ENCODE peak calls at places on chromosomes 5 and 9, in four cellular contexts. K is suprapubic skin, F is transverse colon, L is HepG2. G is an unnamed sample.

GRCh38 chr5:96780626-96781025 is 27.1 kb downstream of the ERAP1 start:
- DNase-seq in K (no peak), L (no peak), F (no peak), G (no peak)

GRCh38 chr5:20572560-20572959 is 584.6 kb upstream of the CDH18 start:
- DNase-seq in F (no peak), K (no peak), L (no peak), G (peak; percentile 56)

GRCh38 chr9:137989999-137990715 is 112.6 kb downstream of the CACNA1B start:
- DNase-seq in K (no peak), F (no peak), L (no peak), G (no peak)

GRCh38 chr9:109264865-109265532 is 55.9 kb downstream of the EPB41L4B start:
- DNase-seq in L (no peak), K (no peak), F (peak; percentile 73), G (no peak)

GRCh38 chr5:142446131-142446959 is 121.5 kb upstream of the SPRY4 start:
- DNase-seq in L (peak; percentile 83), K (no peak), F (no peak), G (no peak)

GRCh38 chr9:7976167-7976755 is 176.7 kb upstream of the DMAC1 start:
- DNase-seq in L (no peak), K (no peak), F (peak; percentile 15), G (no peak)

GRCh38 chr5:177432143-177432904 is 5.8 kb downstream of the GRK6 start:
- DNase-seq in L (no peak), K (no peak), F (no peak), G (no peak)

GRCh38 chr5:92119110-92119509 is 736.0 kb upstream of the ARRDC3 start:
- DNase-seq in F (no peak), K (no peak), L (no peak), G (no peak)

GRCh38 chr5:103466494-103466893 is 96.1 kb downstream of the NUDT12 start:
- DNase-seq in L (no peak), F (no peak), K (no peak), G (no peak)

GRCh38 chr9:38619556-38620447 is 594 bp downstream of the ANKRD18A start:
- DNase-seq in L (peak; percentile 21), F (peak; percentile 46), K (no peak), G (no peak)

GRCh38 chr9:33813712-33814641 is 3.0 kb upstream of the UBE2R2 start:
- DNase-seq in L (peak; percentile 50), F (no peak), K (no peak), G (peak; percentile 80)

GRCh38 chr9:113187935-113188595 is 33.0 kb downstream of the FKBP15 start:
- DNase-seq in K (peak; percentile 83), F (peak; percentile 28), L (peak; percentile 4), G (peak; percentile 42)

GRCh38 chr5:142441638-142442037 is 116.8 kb upstream of the SPRY4 start:
- DNase-seq in F (peak; percentile 27), L (no peak), K (no peak), G (no peak)

GRCh38 chr9:97293207-97293721 is 14.2 kb upstream of the CCDC180 start:
- DNase-seq in L (peak; percentile 92), K (no peak), F (no peak), G (no peak)

GRCh38 chr9:130872912-130873503 is 23.6 kb downstream of the QRFP start:
- DNase-seq in L (peak; percentile 84), K (no peak), F (peak; percentile 86), G (no peak)

GRCh38 chr9:17556935-17557334 is 21.9 kb upstream of the SH3GL2 start:
- DNase-seq in K (no peak), L (no peak), F (no peak), G (no peak)

GRCh38 chr5:7947301-7947700 is 78.4 kb downstream of the MTRR start:
- DNase-seq in F (no peak), L (no peak), K (no peak), G (no peak)

GRCh38 chr5:125058185-125058826 is 311.9 kb upstream of the ZNF608 start:
- DNase-seq in K (no peak), F (no peak), L (no peak), G (no peak)

GRCh38 chr9:27450752-27451151 is 73.3 kb upstream of the IFNK start:
- DNase-seq in K (no peak), L (no peak), F (no peak), G (no peak)

GRCh38 chr5:150497989-150498317 is 10.0 kb upstream of the NDST1 start:
- DNase-seq in K (no peak), F (no peak), L (no peak), G (no peak)

GRCh38 chr5:35618297-35618636 is 604 bp downstream of the SPEF2 start:
- DNase-seq in L (no peak), F (no peak), K (no peak), G (no peak)

GRCh38 chr9:37550781-37551180 is 25.4 kb downstream of the FBXO10 start:
- DNase-seq in L (no peak), K (no peak), F (no peak), G (no peak)

GRCh38 chr5:57595530-57596098 is 113.0 kb upstream of the ACTBL2 start:
- DNase-seq in L (no peak), K (no peak), F (no peak), G (no peak)

GRCh38 chr9:119861801-119862200 is 492.6 kb upstream of the BRINP1 start:
- DNase-seq in K (no peak), L (no peak), F (no peak), G (no peak)

GRCh38 chr5:14946813-14947640 is 75.4 kb upstream of the ANKH start:
- DNase-seq in L (peak; percentile 41), F (peak; percentile 21), K (no peak), G (no peak)

GRCh38 chr5:43661102-43661501 is 58.1 kb downstream of the NNT start:
- DNase-seq in F (no peak), L (peak; percentile 40), K (no peak), G (peak; percentile 8)

GRCh38 chr9:3863114-3863528 is 337.3 kb upstream of the RFX3 start:
- DNase-seq in K (no peak), F (no peak), L (no peak), G (no peak)

GRCh38 chr5:76468625-76469410 is 65.7 kb downstream of the IQGAP2 start:
- DNase-seq in L (no peak), K (no peak), F (no peak), G (no peak)

GRCh38 chr5:38707352-38708324 is 138.2 kb upstream of the OSMR start:
- DNase-seq in K (no peak), F (no peak), L (no peak), G (no peak)

GRCh38 chr9:114037249-114037648 is 40.9 kb downstream of the AMBP start:
- DNase-seq in L (no peak), F (no peak), K (no peak), G (no peak)

GRCh38 chr5:76818844-76819831 is at the start of gene F2RL1:
- DNase-seq in F (peak; percentile 94), L (peak; percentile 81), K (peak; percentile 72), G (no peak)

GRCh38 chr9:131951155-131951554 is 128.5 kb downstream of the MED27 start:
- DNase-seq in L (no peak), F (no peak), K (no peak), G (no peak)

GRCh38 chr9:133707065-133707760 is 30.9 kb downstream of the SARDH start:
- DNase-seq in L (no peak), K (peak; percentile 37), F (no peak), G (no peak)
- TF ChIP-seq POLR2AphosphoS5 in L (no peak), K (no peak), F (no peak), G (no peak)

DNA sequence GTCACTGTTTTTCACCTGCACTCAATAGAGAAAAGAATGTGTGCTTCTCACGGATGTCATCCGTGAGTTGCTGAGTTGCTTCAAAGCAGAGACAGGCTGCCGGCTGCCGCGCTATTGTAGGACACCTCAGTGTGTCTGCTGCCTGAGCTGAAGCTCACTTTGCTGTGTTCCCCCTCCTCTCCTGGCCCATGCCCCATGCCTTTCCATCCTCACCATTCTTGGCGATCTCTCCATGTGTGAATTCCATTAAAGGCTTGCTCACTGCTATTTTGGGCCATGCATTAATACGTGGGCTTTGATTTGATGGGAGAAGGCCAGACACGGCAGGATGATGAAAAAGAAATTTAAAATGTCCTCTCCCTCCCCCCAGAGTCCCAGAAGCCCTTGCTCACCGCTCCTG is 14.5 kb downstream of the ADAM19 start:
- DNase-seq in K (no peak), F (no peak), L (no peak), G (no peak)
- H3K4me3 ChIP-seq in K (no peak overlapping the region), F (no peak overlapping the region), L (no peak overlapping the region), G (no peak overlapping the region)

GRCh38 chr5:52598954-52599353 is 188.8 kb upstream of the ITGA1 start:
- DNase-seq in F (no peak), L (no peak), K (no peak), G (no peak)
- H3K27me3 ChIP-seq in F (no peaks in the 10 kb centered on the region), L (no peaks in the 10 kb centered on the region), K (no peaks in the 10 kb centered on the region), G (no peaks in the 10 kb centered on the region)

GRCh38 chr5:65927497-65928340 is 1.3 kb downstream of the ERBIN start:
- DNase-seq in L (peak; percentile 52), K (no peak), F (no peak), G (no peak)

GRCh38 chr5:65925601-65926275 is 637 bp upstream of the ERBIN start:
- DNase-seq in K (no peak), F (peak; percentile 85), L (peak; percentile 74), G (no peak)

GRCh38 chr5:65925094-65925600 is 1.2 kb upstream of the ERBIN start:
- DNase-seq in L (peak; percentile 36), F (peak; percentile 82), K (peak; percentile 85), G (no peak)

GRCh38 chr5:65926893-65927292 is 518 bp downstream of the ERBIN start:
- DNase-seq in L (no peak), F (peak; percentile 19), K (no peak), G (no peak)

GRCh38 chr5:65926276-65926761 is at the start of gene ERBIN:
- DNase-seq in K (peak; percentile 93), F (peak; percentile 90), L (peak; percentile 41), G (no peak)
- TF ChIP-seq POLR2AphosphoS5 in K (peak; percentile 33), F (peak; percentile 58), L (no peak), G (no peak)